ENCODE peak calls at places on chromosomes 6 and 20, in five cellular contexts. B is midbrain, I is DMS53, Z is right lobe of liver, M is NAMALWA. C is an unnamed sample.

GRCh38 chr6:154407440-154407839 is 50.8 kb upstream of the IPCEF1 start:
- DNase-seq in M (no peak), I (no peak), B (no peak), Z (no peak), C (no peak)

GRCh38 chr20:32908334-32909292 is 49.9 kb downstream of the EFCAB8 start:
- DNase-seq in I (no peak), Z (no peak), M (no peak), B (no peak), C (no peak)

GRCh38 chr6:122772724-122773123 is 6.8 kb upstream of the FABP7 start:
- DNase-seq in B (no peak), Z (no peak), M (no peak), I (peak; percentile 7), C (no peak)

GRCh38 chr20:63134201-63134612 is 81.7 kb downstream of the YTHDF1 start:
- DNase-seq in I (no peak), Z (peak; percentile 27), M (peak; percentile 74), B (no peak), C (no peak)

GRCh38 chr6:139742671-139743070 is 368.2 kb upstream of the CITED2 start:
- DNase-seq in I (peak; percentile 2), Z (no peak), M (no peak), B (no peak), C (no peak)

GRCh38 chr20:50670126-50670862 is 21.0 kb downstream of the RIPOR3 start:
- DNase-seq in B (no peak), I (peak; percentile 93), M (no peak), Z (no peak), C (peak; percentile 65)

GRCh38 chr6:118319890-118320289 is 228.2 kb upstream of the PLN start:
- DNase-seq in M (no peak), Z (peak; percentile 52), B (no peak), I (peak; percentile 69), C (no peak)

GRCh38 chr6:65776332-65776731 is 69.3 kb upstream of the EYS start:
- DNase-seq in M (no peak), I (peak; percentile 36), Z (no peak), B (no peak), C (no peak)

GRCh38 chr6:29975561-29975907 is 33.2 kb downstream of the HLA-A start:
- DNase-seq in M (no peak), B (no peak), I (peak; percentile 56), Z (no peak), C (no peak)

GRCh38 chr20:11302436-11302835 is 615.3 kb upstream of the BTBD3 start:
- DNase-seq in I (no peak), B (no peak), Z (no peak), M (no peak), C (no peak)

GRCh38 chr6:119620846-119621570 is 271.4 kb upstream of the MAN1A1 start:
- DNase-seq in Z (no peak), B (no peak), I (peak; percentile 22), M (no peak), C (peak; percentile 48)

GRCh38 chr20:35901678-35902544 is 52.4 kb downstream of the SCAND1 start:
- DNase-seq in B (no peak), M (no peak), Z (no peak), I (peak; percentile 74), C (peak; percentile 79)

GRCh38 chr20:39538317-39538716 is 576.2 kb downstream of the DHX35 start:
- DNase-seq in M (no peak), B (no peak), Z (no peak), I (no peak), C (no peak)

GRCh38 chr6:110140650-110141049 is 38.8 kb downstream of the WASF1 start:
- DNase-seq in I (peak; percentile 23), Z (no peak), B (no peak), M (no peak), C (peak; percentile 10)

GRCh38 chr20:38211200-38212097 is 46.4 kb upstream of the TGM2 start:
- DNase-seq in Z (no peak), I (no peak), B (peak; percentile 4), M (no peak), C (no peak)

GRCh38 chr6:42221546-42221945 is 3.9 kb upstream of the MRPS10 start:
- DNase-seq in M (no peak), Z (no peak), B (no peak), I (no peak), C (no peak)

GRCh38 chr20:51532577-51533191 is 9.8 kb downstream of the NFATC2 start:
- DNase-seq in M (no peak), Z (no peak), B (peak; percentile 59), I (no peak), C (no peak)

GRCh38 chr6:21538186-21538798 is 55.3 kb upstream of the SOX4 start:
- DNase-seq in B (no peak), Z (no peak), M (no peak), I (no peak), C (peak; percentile 64)

GRCh38 chr20:1893721-1894470 is 1.3 kb upstream of the SIRPA start:
- DNase-seq in I (no peak), B (peak; percentile 66), M (no peak), Z (peak; percentile 90), C (no peak)

GRCh38 chr6:144346719-144347446 is 61.7 kb downstream of the UTRN start:
- DNase-seq in Z (no peak), M (no peak), I (peak; percentile 13), B (no peak), C (peak; percentile 50)

GRCh38 chr6:22845467-22845866 is 276.1 kb downstream of the HDGFL1 start:
- DNase-seq in I (no peak), M (no peak), Z (no peak), B (no peak), C (no peak)

GRCh38 chr6:168584251-168584650 is 143.3 kb downstream of the SMOC2 start:
- DNase-seq in I (no peak), Z (no peak), B (no peak), M (no peak), C (no peak)

GRCh38 chr6:14728396-14729024 is 517.4 kb upstream of the JARID2 start:
- DNase-seq in I (no peak), Z (no peak), M (no peak), B (no peak), C (no peak)

GRCh38 chr6:150685860-150686259 is 86.2 kb downstream of the PLEKHG1 start:
- DNase-seq in M (peak; percentile 62), Z (no peak), B (peak; percentile 16), I (peak; percentile 79), C (no peak)

GRCh38 chr6:123965894-123966293 is 162.2 kb downstream of the NKAIN2 start:
- DNase-seq in I (peak; percentile 42), Z (no peak), B (peak; percentile 25), M (no peak), C (no peak)

GRCh38 chr6:163417595-163417994 is 3.1 kb downstream of the QKI start:
- DNase-seq in B (no peak), Z (no peak), I (no peak), M (peak; percentile 27), C (no peak)

GRCh38 chr20:45300961-45301360 is 5.7 kb upstream of the RBPJL start:
- DNase-seq in I (peak; percentile 67), Z (no peak), B (no peak), M (peak; percentile 70), C (no peak)

GRCh38 chr6:163416640-163417253 is 2.2 kb downstream of the QKI start:
- DNase-seq in Z (peak; percentile 64), M (peak; percentile 69), I (peak; percentile 65), B (peak; percentile 75), C (no peak)

GRCh38 chr6:159074120-159074684 is 29.4 kb upstream of the TAGAP start:
- DNase-seq in B (peak; percentile 88), M (no peak), I (peak; percentile 52), Z (no peak), C (peak; percentile 23)

GRCh38 chr6:135195045-135195444 is 13.9 kb downstream of the MYB start:
- DNase-seq in I (no peak), B (no peak), M (no peak), Z (no peak), C (no peak)

GRCh38 chr20:33232486-33233072 is 3.2 kb upstream of the BPIFA1 start:
- DNase-seq in M (no peak), Z (no peak), B (no peak), I (peak; percentile 24), C (no peak)

GRCh38 chr6:129785756-129786135 is 75.4 kb downstream of the TMEM244 start:
- DNase-seq in M (no peak), I (no peak), B (no peak), Z (no peak), C (no peak)

GRCh38 chr20:44066645-44067606 is 120.1 kb downstream of the JPH2 start:
- DNase-seq in I (no peak), M (no peak), B (no peak), Z (no peak), C (no peak)

GRCh38 chr6:99356641-99357040 is 7.2 kb upstream of the FAXC start:
- DNase-seq in M (no peak), B (no peak), Z (no peak), I (no peak), C (no peak)

GRCh38 chr20:31559704-31560093 is 45.4 kb upstream of the ID1 start:
- DNase-seq in Z (no peak), B (no peak), I (no peak), M (no peak), C (no peak)

C was measured in kidney epithelial cell.